ENCODE peak calls at places on chromosome 22, in five cellular contexts. One of them, this sample, is unnamed. For H3K4me1 and H3K36me3, the result is how much of the 10 kb centered on the place peaks cover.

GRCh38 chr22:28464179-28464578 is 215.5 kb downstream of the TTC28 start:
- DNase-seq in heart right ventricle: no peak
- DNase-seq in upper lobe of right lung: no peak
- DNase-seq in spleen: no peak
- DNase-seq in lower lobe of right lung: no peak
- DNase-seq in this sample: no peak

GRCh38 chr22:22030493-22031182 is 48.1 kb upstream of the TOP3B start:
- DNase-seq in heart right ventricle: no peak
- DNase-seq in upper lobe of right lung: no peak
- DNase-seq in spleen: peak
- DNase-seq in lower lobe of right lung: no peak
- DNase-seq in this sample: no peak

GRCh38 chr22:47260551-47260950 is 498.1 kb downstream of the TBC1D22A start:
- DNase-seq in heart right ventricle: no peak
- DNase-seq in upper lobe of right lung: no peak
- DNase-seq in spleen: no peak
- DNase-seq in lower lobe of right lung: no peak
- DNase-seq in this sample: no peak

GRCh38 chr22:18147791-18148507 is 2.0 kb upstream of the USP18 start:
- DNase-seq in heart right ventricle: no peak
- DNase-seq in upper lobe of right lung: peak
- DNase-seq in spleen: no peak
- DNase-seq in lower lobe of right lung: no peak
- DNase-seq in this sample: no peak

GRCh38 chr22:17084554-17085276 is at the start of gene IL17RA:
- DNase-seq in heart right ventricle: peak
- DNase-seq in upper lobe of right lung: peak
- DNase-seq in spleen: peak
- DNase-seq in lower lobe of right lung: peak
- DNase-seq in this sample: peak

GRCh38 chr22:19002684-19003038 is 66.6 kb upstream of the PRODH start:
- DNase-seq in heart right ventricle: no peak
- DNase-seq in upper lobe of right lung: no peak
- DNase-seq in spleen: no peak
- DNase-seq in lower lobe of right lung: no peak
- DNase-seq in this sample: no peak

GRCh38 chr22:47356433-47357011 is 594.1 kb downstream of the TBC1D22A start:
- DNase-seq in heart right ventricle: no peak
- DNase-seq in upper lobe of right lung: no peak
- DNase-seq in spleen: peak
- DNase-seq in lower lobe of right lung: no peak
- DNase-seq in this sample: no peak

GRCh38 chr22:20243545-20244249 is 24.4 kb downstream of the RTN4R start:
- DNase-seq in heart right ventricle: peak
- DNase-seq in upper lobe of right lung: peak
- DNase-seq in spleen: peak
- DNase-seq in lower lobe of right lung: peak
- DNase-seq in this sample: no peak

GRCh38 chr22:30471616-30472318 is at the start of gene SEC14L3:
- DNase-seq in heart right ventricle: no peak
- DNase-seq in upper lobe of right lung: no peak
- DNase-seq in spleen: no peak
- DNase-seq in lower lobe of right lung: peak
- DNase-seq in this sample: no peak

GRCh38 chr22:46672731-46673130 is 52.5 kb downstream of the GRAMD4 start:
- DNase-seq in heart right ventricle: no peak
- DNase-seq in upper lobe of right lung: no peak
- DNase-seq in spleen: no peak
- DNase-seq in lower lobe of right lung: no peak
- DNase-seq in this sample: no peak

GRCh38 chr22:48492371-48493320 is 1335.0 kb downstream of the BRD1 start:
- DNase-seq in heart right ventricle: peak
- DNase-seq in upper lobe of right lung: peak
- DNase-seq in spleen: peak
- DNase-seq in lower lobe of right lung: peak
- DNase-seq in this sample: peak

GRCh38 chr22:30333707-30334087 is 7.0 kb upstream of the TBC1D10A start:
- DNase-seq in heart right ventricle: no peak
- DNase-seq in upper lobe of right lung: no peak
- DNase-seq in spleen: no peak
- DNase-seq in lower lobe of right lung: no peak
- DNase-seq in this sample: no peak

GRCh38 chr22:20012741-20013331 is 3.8 kb downstream of the ARVCF start:
- DNase-seq in heart right ventricle: no peak
- DNase-seq in upper lobe of right lung: no peak
- DNase-seq in spleen: peak
- DNase-seq in lower lobe of right lung: no peak
- DNase-seq in this sample: no peak

GRCh38 chr22:46596819-46597218 is 23.4 kb upstream of the GRAMD4 start:
- DNase-seq in heart right ventricle: no peak
- DNase-seq in upper lobe of right lung: peak
- DNase-seq in spleen: peak
- DNase-seq in lower lobe of right lung: peak
- DNase-seq in this sample: no peak

GRCh38 chr22:41231369-41231768 is 9.4 kb downstream of the CHADL start:
- DNase-seq in heart right ventricle: no peak
- DNase-seq in upper lobe of right lung: no peak
- DNase-seq in spleen: no peak
- DNase-seq in lower lobe of right lung: no peak
- DNase-seq in this sample: no peak

GRCh38 chr22:45284705-45285305 is at the start of gene UPK3A:
- DNase-seq in heart right ventricle: peak
- DNase-seq in upper lobe of right lung: peak
- DNase-seq in spleen: peak
- DNase-seq in lower lobe of right lung: peak
- DNase-seq in this sample: peak

GRCh38 chr22:29314537-29315285 is 786 bp downstream of the RASL10A start:
- DNase-seq in heart right ventricle: no peak
- DNase-seq in upper lobe of right lung: peak
- DNase-seq in spleen: peak
- DNase-seq in lower lobe of right lung: peak
- DNase-seq in this sample: no peak

GRCh38 chr22:20080776-20081654 is 974 bp downstream of the DGCR8 start:
- DNase-seq in heart right ventricle: no peak
- DNase-seq in upper lobe of right lung: no peak
- DNase-seq in spleen: peak
- DNase-seq in lower lobe of right lung: peak
- DNase-seq in this sample: no peak

GRCh38 chr22:46057762-46058420 is 80.9 kb upstream of the WNT7B start:
- DNase-seq in heart right ventricle: peak
- DNase-seq in upper lobe of right lung: peak
- DNase-seq in spleen: peak
- DNase-seq in lower lobe of right lung: peak
- DNase-seq in this sample: no peak

GRCh38 chr22:35301370-35301874 is 1.7 kb downstream of the TOM1 start:
- DNase-seq in heart right ventricle: no peak
- DNase-seq in upper lobe of right lung: peak
- DNase-seq in spleen: peak
- DNase-seq in lower lobe of right lung: peak
- DNase-seq in this sample: peak

GRCh38 chr22:39502109-39502788 is at the start of gene MIEF1:
- DNase-seq in heart right ventricle: peak
- DNase-seq in upper lobe of right lung: peak
- DNase-seq in spleen: peak
- DNase-seq in lower lobe of right lung: peak
- DNase-seq in this sample: peak

GRCh38 chr22:39504071-39504470 is 2.0 kb downstream of the MIEF1 start:
- DNase-seq in heart right ventricle: no peak
- DNase-seq in upper lobe of right lung: no peak
- DNase-seq in spleen: no peak
- DNase-seq in lower lobe of right lung: peak
- DNase-seq in this sample: no peak

GRCh38 chr22:39503590-39503989 is 1.5 kb downstream of the MIEF1 start:
- DNase-seq in heart right ventricle: no peak
- DNase-seq in upper lobe of right lung: no peak
- DNase-seq in spleen: no peak
- DNase-seq in lower lobe of right lung: peak
- DNase-seq in this sample: no peak

GRCh38 chr22:39501644-39502108 is 414 bp upstream of the MIEF1 start:
- DNase-seq in heart right ventricle: no peak
- DNase-seq in upper lobe of right lung: no peak
- DNase-seq in spleen: no peak
- DNase-seq in lower lobe of right lung: no peak
- DNase-seq in this sample: no peak

DNA sequence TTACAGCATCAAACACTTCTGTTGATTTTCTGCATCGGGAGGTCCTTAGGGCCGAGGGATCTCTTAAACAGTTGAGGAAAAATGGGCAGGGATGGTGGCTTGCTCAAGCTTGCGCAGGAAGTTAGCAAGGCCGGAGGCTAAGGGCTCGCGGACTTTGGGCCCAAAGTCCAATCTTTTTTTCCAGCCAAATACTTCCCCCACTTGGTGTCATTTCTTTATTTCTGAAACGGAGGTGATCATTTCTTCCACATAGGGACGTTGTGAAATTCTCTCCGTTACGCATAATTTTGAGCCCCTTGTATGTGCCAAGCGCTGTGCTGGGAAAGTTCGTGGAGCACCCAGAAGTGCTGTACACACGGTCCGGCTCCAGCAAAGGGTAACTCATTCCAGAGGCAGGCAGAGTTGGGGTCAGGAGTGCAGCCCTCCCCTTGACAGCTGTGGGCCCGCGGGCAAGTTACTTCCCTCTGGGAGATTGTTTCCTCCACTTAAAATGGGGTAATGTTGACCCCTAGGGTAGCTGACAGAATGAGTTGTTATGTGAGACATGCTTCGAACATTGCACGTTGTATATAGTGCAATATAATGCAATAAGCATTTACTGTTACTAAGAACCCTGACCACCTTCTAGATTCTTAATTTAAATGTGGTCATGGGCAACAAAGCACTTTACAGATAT is 837 bp downstream of the MIEF1 start:
- DNase-seq in heart right ventricle: no peak
- DNase-seq in upper lobe of right lung: no peak
- DNase-seq in spleen: no peak
- DNase-seq in lower lobe of right lung: peak
- DNase-seq in this sample: no peak
- H3K4me1 ChIP-seq in heart right ventricle: half or more
- H3K4me1 ChIP-seq in upper lobe of right lung: under half
- H3K4me1 ChIP-seq in spleen: under half
- H3K4me1 ChIP-seq in lower lobe of right lung: under half
- H3K4me1 ChIP-seq in this sample: under half

DNA sequence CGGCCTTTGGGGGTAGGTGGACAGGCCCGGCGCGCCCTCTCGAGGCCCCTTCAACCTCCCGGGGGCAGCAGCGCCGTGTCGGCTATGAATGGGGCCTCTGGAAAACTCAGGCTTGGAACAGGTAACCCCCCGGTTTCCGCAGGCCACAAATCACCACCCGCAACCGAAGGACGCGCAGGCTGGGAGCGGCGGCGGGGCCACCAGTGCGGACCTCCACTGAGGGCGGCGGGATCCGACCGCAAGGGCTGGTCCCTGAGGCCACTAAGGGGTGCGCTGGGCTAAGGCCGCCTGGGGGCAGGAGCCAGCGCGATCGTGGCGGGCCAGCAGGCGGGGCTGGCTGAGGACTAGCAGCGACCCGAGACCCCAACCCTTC is 695 bp upstream of the ATF4 start:
- DNase-seq in heart right ventricle: peak
- DNase-seq in upper lobe of right lung: no peak
- DNase-seq in spleen: no peak
- DNase-seq in lower lobe of right lung: no peak
- DNase-seq in this sample: peak
- TF ChIP-seq CTCF in heart right ventricle: peak
- TF ChIP-seq CTCF in upper lobe of right lung: no peak
- TF ChIP-seq CTCF in spleen: no peak
- TF ChIP-seq CTCF in lower lobe of right lung: peak
- TF ChIP-seq CTCF in this sample: peak

GRCh38 chr22:23286296-23286695 is 106.0 kb downstream of the BCR start:
- DNase-seq in heart right ventricle: no peak
- DNase-seq in upper lobe of right lung: no peak
- DNase-seq in spleen: no peak
- DNase-seq in lower lobe of right lung: no peak
- DNase-seq in this sample: no peak

GRCh38 chr22:23284504-23285033 is 104.3 kb downstream of the BCR start:
- DNase-seq in heart right ventricle: no peak
- DNase-seq in upper lobe of right lung: no peak
- DNase-seq in spleen: no peak
- DNase-seq in lower lobe of right lung: no peak
- DNase-seq in this sample: no peak

GRCh38 chr22:23285734-23286133 is 105.4 kb downstream of the BCR start:
- DNase-seq in heart right ventricle: no peak
- DNase-seq in upper lobe of right lung: no peak
- DNase-seq in spleen: no peak
- DNase-seq in lower lobe of right lung: no peak
- DNase-seq in this sample: no peak

GRCh38 chr22:23283591-23284503 is 103.5 kb downstream of the BCR start:
- DNase-seq in heart right ventricle: no peak
- DNase-seq in upper lobe of right lung: no peak
- DNase-seq in spleen: no peak
- DNase-seq in lower lobe of right lung: no peak
- DNase-seq in this sample: no peak

DNA sequence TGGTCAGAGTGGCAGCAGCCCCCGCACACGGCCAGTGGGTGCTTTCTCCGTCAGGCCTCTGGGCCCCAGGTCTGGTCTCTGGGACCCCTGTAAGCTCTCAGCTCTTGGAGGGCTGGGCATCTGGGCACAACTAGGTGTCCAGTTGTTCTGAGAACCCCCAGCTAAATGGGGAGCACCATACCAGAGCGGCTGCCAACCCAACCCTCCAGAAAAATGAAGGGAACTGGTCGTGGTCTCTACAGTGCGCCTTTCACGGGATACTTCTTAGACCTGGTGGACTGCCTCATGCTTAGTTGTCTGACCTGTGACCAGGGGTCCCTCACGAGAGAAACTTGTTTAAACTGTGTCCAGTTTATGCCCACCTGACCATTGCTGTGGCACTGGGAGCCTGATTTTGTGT is 104.9 kb downstream of the BCR start:
- DNase-seq in heart right ventricle: no peak
- DNase-seq in upper lobe of right lung: no peak
- DNase-seq in spleen: no peak
- DNase-seq in lower lobe of right lung: no peak
- DNase-seq in this sample: no peak
- H3K36me3 ChIP-seq in heart right ventricle: half or more
- H3K36me3 ChIP-seq in upper lobe of right lung: under half
- H3K36me3 ChIP-seq in spleen: under half
- H3K36me3 ChIP-seq in lower lobe of right lung: half or more
- H3K36me3 ChIP-seq in this sample: under half

DNA sequence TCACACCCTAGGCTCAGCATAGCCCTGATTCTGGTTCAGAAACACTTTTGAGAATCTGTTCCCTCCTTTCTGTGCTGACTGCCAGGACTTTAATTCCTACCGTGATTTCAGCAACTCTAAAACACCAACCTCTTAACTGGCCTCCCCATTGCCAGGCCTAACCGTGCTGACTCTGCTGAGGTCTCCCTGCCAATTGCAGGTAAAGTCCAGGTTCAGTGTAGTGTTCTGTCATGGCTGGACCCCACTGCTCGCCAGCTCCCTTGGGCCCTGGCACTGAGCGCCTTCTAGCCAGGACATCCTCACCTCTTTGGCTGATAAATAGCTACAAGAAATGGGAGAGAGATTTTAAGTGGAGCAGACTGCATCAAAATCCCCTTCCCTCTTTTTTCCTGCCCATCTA is 4.6 kb downstream of the UPB1 start:
- DNase-seq in heart right ventricle: no peak
- DNase-seq in upper lobe of right lung: no peak
- DNase-seq in spleen: peak
- DNase-seq in lower lobe of right lung: no peak
- DNase-seq in this sample: no peak
- H3K4me1 ChIP-seq in heart right ventricle: under half
- H3K4me1 ChIP-seq in upper lobe of right lung: under half
- H3K4me1 ChIP-seq in spleen: under half
- H3K4me1 ChIP-seq in lower lobe of right lung: under half
- H3K4me1 ChIP-seq in this sample: under half

This sample was measured in gastrocnemius medialis.